ENCODE peak calls at places on chromosome 7, in eight cellular contexts. One of them, this sample, is unnamed.

GRCh38 chr7:137998250-137998649 is 3.6 kb downstream of the CREB3L2 start:
- DNase-seq in anterior cingulate cortex: no peak
- DNase-seq in activated CD4-positive, alpha-beta T cell treated with anti-CD3 and anti-CD28 coated beads for 36 hours: no peak
- DNase-seq in psoas muscle: no peak
- DNase-seq in suprapubic skin: no peak
- DNase-seq in AG08395: no peak
- DNase-seq in adipocyte: no peak
- DNase-seq in GM19239: no peak
- DNase-seq in this sample: no peak

GRCh38 chr7:49174396-49174795 is 250.0 kb downstream of the CDC14C start:
- DNase-seq in suprapubic skin: no peak
- DNase-seq in GM19239: no peak
- DNase-seq in anterior cingulate cortex: no peak
- DNase-seq in activated CD4-positive, alpha-beta T cell treated with anti-CD3 and anti-CD28 coated beads for 36 hours: no peak
- DNase-seq in AG08395: no peak
- DNase-seq in psoas muscle: no peak
- DNase-seq in adipocyte: no peak
- DNase-seq in this sample: no peak

GRCh38 chr7:20513897-20514296 is 101.6 kb upstream of the ABCB5 start:
- DNase-seq in GM19239: no peak
- DNase-seq in AG08395: no peak
- DNase-seq in anterior cingulate cortex: no peak
- DNase-seq in suprapubic skin: no peak
- DNase-seq in activated CD4-positive, alpha-beta T cell treated with anti-CD3 and anti-CD28 coated beads for 36 hours: no peak
- DNase-seq in adipocyte: no peak
- DNase-seq in psoas muscle: no peak
- DNase-seq in this sample: no peak

GRCh38 chr7:91142743-91143142 is 121.5 kb upstream of the FZD1 start:
- DNase-seq in AG08395: no peak
- DNase-seq in GM19239: no peak
- DNase-seq in anterior cingulate cortex: no peak
- DNase-seq in activated CD4-positive, alpha-beta T cell treated with anti-CD3 and anti-CD28 coated beads for 36 hours: no peak
- DNase-seq in suprapubic skin: no peak
- DNase-seq in psoas muscle: no peak
- DNase-seq in adipocyte: no peak
- DNase-seq in this sample: no peak

GRCh38 chr7:37921340-37921805 is 933 bp downstream of the EPDR1 start:
- DNase-seq in anterior cingulate cortex: no peak
- DNase-seq in AG08395: no peak
- DNase-seq in suprapubic skin: no peak
- DNase-seq in activated CD4-positive, alpha-beta T cell treated with anti-CD3 and anti-CD28 coated beads for 36 hours: peak
- DNase-seq in GM19239: no peak
- DNase-seq in psoas muscle: peak
- DNase-seq in adipocyte: peak
- DNase-seq in this sample: no peak

GRCh38 chr7:69880848-69881247 is 282.6 kb downstream of the AUTS2 start:
- DNase-seq in suprapubic skin: no peak
- DNase-seq in GM19239: no peak
- DNase-seq in anterior cingulate cortex: no peak
- DNase-seq in activated CD4-positive, alpha-beta T cell treated with anti-CD3 and anti-CD28 coated beads for 36 hours: no peak
- DNase-seq in psoas muscle: no peak
- DNase-seq in AG08395: no peak
- DNase-seq in adipocyte: no peak
- DNase-seq in this sample: no peak

GRCh38 chr7:20365486-20365885 is 34.8 kb downstream of the ITGB8 start:
- DNase-seq in GM19239: no peak
- DNase-seq in psoas muscle: no peak
- DNase-seq in adipocyte: peak
- DNase-seq in suprapubic skin: no peak
- DNase-seq in AG08395: no peak
- DNase-seq in activated CD4-positive, alpha-beta T cell treated with anti-CD3 and anti-CD28 coated beads for 36 hours: no peak
- DNase-seq in anterior cingulate cortex: no peak
- DNase-seq in this sample: no peak

GRCh38 chr7:30815016-30815854 is 44.0 kb downstream of the MINDY4 start:
- DNase-seq in AG08395: peak
- DNase-seq in suprapubic skin: peak
- DNase-seq in anterior cingulate cortex: no peak
- DNase-seq in GM19239: no peak
- DNase-seq in adipocyte: peak
- DNase-seq in activated CD4-positive, alpha-beta T cell treated with anti-CD3 and anti-CD28 coated beads for 36 hours: no peak
- DNase-seq in psoas muscle: peak
- DNase-seq in this sample: no peak

GRCh38 chr7:150415161-150416160 is 35.0 kb upstream of the GIMAP8 start:
- DNase-seq in suprapubic skin: no peak
- DNase-seq in adipocyte: no peak
- DNase-seq in anterior cingulate cortex: no peak
- DNase-seq in GM19239: no peak
- DNase-seq in psoas muscle: no peak
- DNase-seq in activated CD4-positive, alpha-beta T cell treated with anti-CD3 and anti-CD28 coated beads for 36 hours: no peak
- DNase-seq in AG08395: no peak
- DNase-seq in this sample: no peak

GRCh38 chr7:27921081-27921836 is 181.3 kb downstream of the TAX1BP1 start:
- DNase-seq in suprapubic skin: no peak
- DNase-seq in adipocyte: peak
- DNase-seq in anterior cingulate cortex: peak
- DNase-seq in AG08395: peak
- DNase-seq in psoas muscle: no peak
- DNase-seq in activated CD4-positive, alpha-beta T cell treated with anti-CD3 and anti-CD28 coated beads for 36 hours: peak
- DNase-seq in GM19239: no peak
- DNase-seq in this sample: no peak

GRCh38 chr7:1563939-1564602 is 5.8 kb downstream of the PSMG3 start:
- DNase-seq in GM19239: no peak
- DNase-seq in AG08395: no peak
- DNase-seq in anterior cingulate cortex: no peak
- DNase-seq in suprapubic skin: no peak
- DNase-seq in activated CD4-positive, alpha-beta T cell treated with anti-CD3 and anti-CD28 coated beads for 36 hours: no peak
- DNase-seq in psoas muscle: peak
- DNase-seq in adipocyte: no peak
- DNase-seq in this sample: no peak

GRCh38 chr7:37770813-37771212 is 77.6 kb upstream of the NME8 start:
- DNase-seq in adipocyte: no peak
- DNase-seq in AG08395: no peak
- DNase-seq in psoas muscle: no peak
- DNase-seq in activated CD4-positive, alpha-beta T cell treated with anti-CD3 and anti-CD28 coated beads for 36 hours: no peak
- DNase-seq in anterior cingulate cortex: no peak
- DNase-seq in GM19239: no peak
- DNase-seq in suprapubic skin: no peak
- DNase-seq in this sample: no peak

GRCh38 chr7:158581440-158582088 is 6.1 kb downstream of the PTPRN2 start:
- DNase-seq in AG08395: no peak
- DNase-seq in GM19239: no peak
- DNase-seq in psoas muscle: no peak
- DNase-seq in activated CD4-positive, alpha-beta T cell treated with anti-CD3 and anti-CD28 coated beads for 36 hours: no peak
- DNase-seq in suprapubic skin: no peak
- DNase-seq in anterior cingulate cortex: no peak
- DNase-seq in adipocyte: no peak
- DNase-seq in this sample: peak

GRCh38 chr7:151798851-151799428 is 78.0 kb downstream of the PRKAG2 start:
- DNase-seq in anterior cingulate cortex: no peak
- DNase-seq in suprapubic skin: no peak
- DNase-seq in GM19239: no peak
- DNase-seq in psoas muscle: peak
- DNase-seq in adipocyte: no peak
- DNase-seq in AG08395: no peak
- DNase-seq in activated CD4-positive, alpha-beta T cell treated with anti-CD3 and anti-CD28 coated beads for 36 hours: no peak
- DNase-seq in this sample: no peak

GRCh38 chr7:74464931-74465906 is 11.5 kb downstream of the GTF2IRD1 start:
- DNase-seq in psoas muscle: no peak
- DNase-seq in adipocyte: no peak
- DNase-seq in anterior cingulate cortex: no peak
- DNase-seq in suprapubic skin: no peak
- DNase-seq in activated CD4-positive, alpha-beta T cell treated with anti-CD3 and anti-CD28 coated beads for 36 hours: no peak
- DNase-seq in GM19239: no peak
- DNase-seq in AG08395: no peak
- DNase-seq in this sample: no peak

GRCh38 chr7:99395616-99396327 is 12.6 kb downstream of the PDAP1 start:
- DNase-seq in AG08395: no peak
- DNase-seq in psoas muscle: no peak
- DNase-seq in adipocyte: no peak
- DNase-seq in activated CD4-positive, alpha-beta T cell treated with anti-CD3 and anti-CD28 coated beads for 36 hours: peak
- DNase-seq in anterior cingulate cortex: no peak
- DNase-seq in GM19239: no peak
- DNase-seq in suprapubic skin: no peak
- DNase-seq in this sample: no peak

GRCh38 chr7:129530881-129531391 is 28.6 kb downstream of the SMKR1 start:
- DNase-seq in GM19239: no peak
- DNase-seq in suprapubic skin: no peak
- DNase-seq in activated CD4-positive, alpha-beta T cell treated with anti-CD3 and anti-CD28 coated beads for 36 hours: peak
- DNase-seq in anterior cingulate cortex: no peak
- DNase-seq in adipocyte: peak
- DNase-seq in AG08395: peak
- DNase-seq in psoas muscle: no peak
- DNase-seq in this sample: no peak

GRCh38 chr7:69738396-69738889 is 140.2 kb downstream of the AUTS2 start:
- DNase-seq in GM19239: no peak
- DNase-seq in psoas muscle: no peak
- DNase-seq in AG08395: no peak
- DNase-seq in suprapubic skin: no peak
- DNase-seq in activated CD4-positive, alpha-beta T cell treated with anti-CD3 and anti-CD28 coated beads for 36 hours: peak
- DNase-seq in adipocyte: no peak
- DNase-seq in anterior cingulate cortex: no peak
- DNase-seq in this sample: no peak

GRCh38 chr7:151247611-151248176 is 800 bp downstream of the SMARCD3 start:
- DNase-seq in AG08395: no peak
- DNase-seq in psoas muscle: peak
- DNase-seq in adipocyte: peak
- DNase-seq in suprapubic skin: no peak
- DNase-seq in activated CD4-positive, alpha-beta T cell treated with anti-CD3 and anti-CD28 coated beads for 36 hours: no peak
- DNase-seq in GM19239: no peak
- DNase-seq in anterior cingulate cortex: no peak
- DNase-seq in this sample: no peak

GRCh38 chr7:100171087-100171681 is 2.8 kb upstream of the GAL3ST4 start:
- DNase-seq in GM19239: no peak
- DNase-seq in anterior cingulate cortex: no peak
- DNase-seq in psoas muscle: peak
- DNase-seq in adipocyte: no peak
- DNase-seq in suprapubic skin: no peak
- DNase-seq in activated CD4-positive, alpha-beta T cell treated with anti-CD3 and anti-CD28 coated beads for 36 hours: peak
- DNase-seq in AG08395: no peak
- DNase-seq in this sample: no peak

GRCh38 chr7:135074096-135074495 is 73.8 kb upstream of the TMEM140 start:
- DNase-seq in suprapubic skin: no peak
- DNase-seq in adipocyte: no peak
- DNase-seq in GM19239: no peak
- DNase-seq in activated CD4-positive, alpha-beta T cell treated with anti-CD3 and anti-CD28 coated beads for 36 hours: no peak
- DNase-seq in AG08395: no peak
- DNase-seq in psoas muscle: no peak
- DNase-seq in anterior cingulate cortex: no peak
- DNase-seq in this sample: no peak

GRCh38 chr7:106613861-106614560 is 46.9 kb downstream of the CCDC71L start:
- DNase-seq in AG08395: peak
- DNase-seq in anterior cingulate cortex: no peak
- DNase-seq in GM19239: no peak
- DNase-seq in psoas muscle: no peak
- DNase-seq in suprapubic skin: no peak
- DNase-seq in adipocyte: peak
- DNase-seq in activated CD4-positive, alpha-beta T cell treated with anti-CD3 and anti-CD28 coated beads for 36 hours: no peak
- DNase-seq in this sample: no peak

GRCh38 chr7:39734605-39735004 is 111.2 kb downstream of the RALA start:
- DNase-seq in psoas muscle: no peak
- DNase-seq in adipocyte: peak
- DNase-seq in anterior cingulate cortex: no peak
- DNase-seq in activated CD4-positive, alpha-beta T cell treated with anti-CD3 and anti-CD28 coated beads for 36 hours: no peak
- DNase-seq in AG08395: no peak
- DNase-seq in suprapubic skin: no peak
- DNase-seq in GM19239: no peak
- DNase-seq in this sample: no peak

GRCh38 chr7:3649250-3649649 is 348.2 kb downstream of the SDK1 start:
- DNase-seq in suprapubic skin: no peak
- DNase-seq in psoas muscle: no peak
- DNase-seq in adipocyte: peak
- DNase-seq in AG08395: no peak
- DNase-seq in activated CD4-positive, alpha-beta T cell treated with anti-CD3 and anti-CD28 coated beads for 36 hours: peak
- DNase-seq in GM19239: no peak
- DNase-seq in anterior cingulate cortex: no peak
- DNase-seq in this sample: no peak

GRCh38 chr7:45048748-45049147 is 40.0 kb downstream of the NACAD start:
- DNase-seq in AG08395: no peak
- DNase-seq in suprapubic skin: no peak
- DNase-seq in adipocyte: no peak
- DNase-seq in anterior cingulate cortex: no peak
- DNase-seq in GM19239: no peak
- DNase-seq in activated CD4-positive, alpha-beta T cell treated with anti-CD3 and anti-CD28 coated beads for 36 hours: no peak
- DNase-seq in psoas muscle: no peak
- DNase-seq in this sample: no peak

GRCh38 chr7:109529712-109530111 is 960.0 kb downstream of the DNAJB9 start:
- DNase-seq in anterior cingulate cortex: no peak
- DNase-seq in psoas muscle: no peak
- DNase-seq in GM19239: no peak
- DNase-seq in adipocyte: no peak
- DNase-seq in AG08395: no peak
- DNase-seq in suprapubic skin: no peak
- DNase-seq in activated CD4-positive, alpha-beta T cell treated with anti-CD3 and anti-CD28 coated beads for 36 hours: no peak
- DNase-seq in this sample: no peak

GRCh38 chr7:46832136-46832535 is 749.8 kb downstream of the TNS3 start:
- DNase-seq in adipocyte: no peak
- DNase-seq in anterior cingulate cortex: no peak
- DNase-seq in GM19239: no peak
- DNase-seq in activated CD4-positive, alpha-beta T cell treated with anti-CD3 and anti-CD28 coated beads for 36 hours: no peak
- DNase-seq in AG08395: no peak
- DNase-seq in suprapubic skin: no peak
- DNase-seq in psoas muscle: no peak
- DNase-seq in this sample: no peak

GRCh38 chr7:113125728-113126127 is 7.4 kb upstream of the SMIM30 start:
- DNase-seq in suprapubic skin: no peak
- DNase-seq in AG08395: no peak
- DNase-seq in adipocyte: no peak
- DNase-seq in anterior cingulate cortex: no peak
- DNase-seq in GM19239: no peak
- DNase-seq in psoas muscle: no peak
- DNase-seq in activated CD4-positive, alpha-beta T cell treated with anti-CD3 and anti-CD28 coated beads for 36 hours: no peak
- DNase-seq in this sample: no peak

GRCh38 chr7:15628876-15629275 is 57.6 kb downstream of the MEOX2 start:
- DNase-seq in activated CD4-positive, alpha-beta T cell treated with anti-CD3 and anti-CD28 coated beads for 36 hours: no peak
- DNase-seq in suprapubic skin: no peak
- DNase-seq in GM19239: no peak
- DNase-seq in anterior cingulate cortex: no peak
- DNase-seq in adipocyte: peak
- DNase-seq in psoas muscle: no peak
- DNase-seq in AG08395: no peak
- DNase-seq in this sample: no peak

This sample was measured in cardiac septum.